ENCODE peak calls at places on chromosome 17, in ten cellular contexts. I, K, H, A, P, Y, W, Q, O and V are unnamed samples. For H3K4me1, the result is how much of the 10 kb centered on the place peaks cover.

GRCh38 chr17:32805029-32805976 is 71.6 kb downstream of the MYO1D start:
- DNase-seq in I (no peak), K (no peak), H (no peak), A (no peak), P (no peak), Y (no peak), W (no peak), Q (no peak), O (no peak), V (no peak)

GRCh38 chr17:1485311-1485747 is 7.2 kb downstream of the MYO1C start:
- DNase-seq in I (no peak), K (no peak), H (peak), A (no peak), P (peak), Y (peak), W (peak), Q (peak), O (peak), V (peak)

GRCh38 chr17:18362509-18363020 is 785 bp downstream of the SHMT1 start:
- DNase-seq in I (no peak), K (no peak), H (peak), A (peak), P (peak), Y (peak), W (peak), Q (peak), O (peak), V (no peak)

GRCh38 chr17:61015966-61016365 is 338.3 kb downstream of the BCAS3 start:
- DNase-seq in I (no peak), K (no peak), H (no peak), A (no peak), P (no peak), Y (no peak), W (no peak), Q (no peak), O (no peak), V (no peak)

GRCh38 chr17:78774956-78775571 is 7.0 kb downstream of the CYTH1 start:
- DNase-seq in I (no peak), K (no peak), H (no peak), A (no peak), P (no peak), Y (no peak), W (no peak), Q (no peak), O (no peak), V (no peak)

GRCh38 chr17:20063665-20064648 is 54.8 kb downstream of the SPECC1 start:
- DNase-seq in I (no peak), K (no peak), H (peak), A (peak), P (peak), Y (no peak), W (peak), Q (no peak), O (peak), V (peak)

GRCh38 chr17:79699386-79700036 is 31.2 kb upstream of the ENPP7 start:
- DNase-seq in I (no peak), K (no peak), H (no peak), A (no peak), P (no peak), Y (peak), W (no peak), Q (no peak), O (no peak), V (no peak)

GRCh38 chr17:43118679-43119615 is 6.2 kb downstream of the BRCA1 start:
- DNase-seq in I (no peak), K (no peak), H (no peak), A (no peak), P (no peak), Y (no peak), W (no peak), Q (no peak), O (no peak), V (no peak)

GRCh38 chr17:58823051-58823525 is 67.4 kb downstream of the PPM1E start:
- DNase-seq in I (no peak), K (no peak), H (no peak), A (no peak), P (no peak), Y (no peak), W (no peak), Q (no peak), O (no peak), V (no peak)

GRCh38 chr17:1197781-1198490 is 18.2 kb upstream of the ABR start:
- DNase-seq in I (no peak), K (peak), H (no peak), A (peak), P (peak), Y (no peak), W (peak), Q (no peak), O (peak), V (peak)

GRCh38 chr17:8138672-8139371 is 13.4 kb downstream of the PER1 start:
- DNase-seq in I (no peak), K (no peak), H (peak), A (peak), P (peak), Y (peak), W (peak), Q (peak), O (peak), V (peak)

GRCh38 chr17:31428111-31428510 is 36.6 kb downstream of the RAB11FIP4 start:
- DNase-seq in I (no peak), K (no peak), H (no peak), A (no peak), P (no peak), Y (no peak), W (no peak), Q (no peak), O (no peak), V (peak)

GRCh38 chr17:7095642-7096041 is 15.6 kb upstream of the CLEC10A start:
- DNase-seq in I (no peak), K (no peak), H (no peak), A (no peak), P (no peak), Y (no peak), W (no peak), Q (no peak), O (no peak), V (no peak)

GRCh38 chr17:34987232-34987631 is 6.9 kb downstream of the LIG3 start:
- DNase-seq in I (no peak), K (no peak), H (no peak), A (no peak), P (no peak), Y (no peak), W (no peak), Q (no peak), O (no peak), V (no peak)

GRCh38 chr17:3827124-3827773 is 18.8 kb downstream of the NCBP3 start:
- DNase-seq in I (peak), K (no peak), H (peak), A (no peak), P (no peak), Y (peak), W (peak), Q (peak), O (peak), V (no peak)

GRCh38 chr17:77935121-77935571 is 23.4 kb upstream of the TNRC6C start:
- DNase-seq in I (no peak), K (no peak), H (no peak), A (no peak), P (no peak), Y (peak), W (no peak), Q (no peak), O (no peak), V (no peak)

GRCh38 chr17:7217113-7217987 is 2.3 kb downstream of the DLG4 start:
- DNase-seq in I (no peak), K (no peak), H (peak), A (no peak), P (peak), Y (peak), W (peak), Q (no peak), O (no peak), V (no peak)

GRCh38 chr17:66312912-66313311 is 10.5 kb downstream of the PRKCA start:
- DNase-seq in I (no peak), K (no peak), H (peak), A (no peak), P (no peak), Y (no peak), W (no peak), Q (no peak), O (no peak), V (no peak)

GRCh38 chr17:19361326-19361725 is 1.2 kb downstream of the B9D1 start:
- DNase-seq in I (no peak), K (no peak), H (no peak), A (no peak), P (no peak), Y (no peak), W (no peak), Q (no peak), O (no peak), V (peak)

GRCh38 chr17:64130559-64131001 is 636 bp upstream of the ERN1 start:
- DNase-seq in I (no peak), K (no peak), H (no peak), A (no peak), P (no peak), Y (no peak), W (peak), Q (no peak), O (peak), V (peak)

GRCh38 chr17:35569405-35569804 is 8.8 kb upstream of the SLFN14 start:
- DNase-seq in I (no peak), K (no peak), H (no peak), A (no peak), P (no peak), Y (no peak), W (no peak), Q (no peak), O (no peak), V (no peak)

GRCh38 chr17:8055851-8056231 is 17.0 kb downstream of the ALOX15B start:
- DNase-seq in I (no peak), K (no peak), H (no peak), A (no peak), P (no peak), Y (no peak), W (no peak), Q (no peak), O (no peak), V (no peak)

GRCh38 chr17:9768381-9768934 is 22.9 kb downstream of the DHRS7C start:
- DNase-seq in I (no peak), K (no peak), H (peak), A (no peak), P (no peak), Y (peak), W (no peak), Q (peak), O (no peak), V (no peak)

GRCh38 chr17:6166492-6167179 is 96.5 kb downstream of the WSCD1 start:
- DNase-seq in I (no peak), K (no peak), H (no peak), A (no peak), P (no peak), Y (no peak), W (no peak), Q (no peak), O (no peak), V (no peak)

GRCh38 chr17:58997756-58998553 is 108.7 kb downstream of the TRIM37 start:
- DNase-seq in I (no peak), K (no peak), H (no peak), A (no peak), P (no peak), Y (no peak), W (no peak), Q (no peak), O (no peak), V (no peak)

GRCh38 chr17:35947156-35947585 is 3.7 kb upstream of the LYZL6 start:
- DNase-seq in I (no peak), K (peak), H (peak), A (no peak), P (no peak), Y (peak), W (no peak), Q (peak), O (peak), V (no peak)

GRCh38 chr17:57088298-57088697 is 3.3 kb downstream of the AKAP1 start:
- DNase-seq in I (no peak), K (no peak), H (no peak), A (no peak), P (no peak), Y (no peak), W (no peak), Q (no peak), O (no peak), V (no peak)

GRCh38 chr17:57084361-57084801 is 665 bp upstream of the AKAP1 start:
- DNase-seq in I (no peak), K (no peak), H (no peak), A (no peak), P (no peak), Y (no peak), W (no peak), Q (no peak), O (no peak), V (no peak)

GRCh38 chr17:57084802-57085447 is at the start of gene AKAP1:
- DNase-seq in I (peak), K (peak), H (peak), A (peak), P (peak), Y (peak), W (peak), Q (peak), O (peak), V (peak)

GRCh38 chr17:57085448-57086068 is 512 bp downstream of the AKAP1 start:
- DNase-seq in I (no peak), K (no peak), H (peak), A (peak), P (peak), Y (peak), W (peak), Q (peak), O (peak), V (peak)

DNA sequence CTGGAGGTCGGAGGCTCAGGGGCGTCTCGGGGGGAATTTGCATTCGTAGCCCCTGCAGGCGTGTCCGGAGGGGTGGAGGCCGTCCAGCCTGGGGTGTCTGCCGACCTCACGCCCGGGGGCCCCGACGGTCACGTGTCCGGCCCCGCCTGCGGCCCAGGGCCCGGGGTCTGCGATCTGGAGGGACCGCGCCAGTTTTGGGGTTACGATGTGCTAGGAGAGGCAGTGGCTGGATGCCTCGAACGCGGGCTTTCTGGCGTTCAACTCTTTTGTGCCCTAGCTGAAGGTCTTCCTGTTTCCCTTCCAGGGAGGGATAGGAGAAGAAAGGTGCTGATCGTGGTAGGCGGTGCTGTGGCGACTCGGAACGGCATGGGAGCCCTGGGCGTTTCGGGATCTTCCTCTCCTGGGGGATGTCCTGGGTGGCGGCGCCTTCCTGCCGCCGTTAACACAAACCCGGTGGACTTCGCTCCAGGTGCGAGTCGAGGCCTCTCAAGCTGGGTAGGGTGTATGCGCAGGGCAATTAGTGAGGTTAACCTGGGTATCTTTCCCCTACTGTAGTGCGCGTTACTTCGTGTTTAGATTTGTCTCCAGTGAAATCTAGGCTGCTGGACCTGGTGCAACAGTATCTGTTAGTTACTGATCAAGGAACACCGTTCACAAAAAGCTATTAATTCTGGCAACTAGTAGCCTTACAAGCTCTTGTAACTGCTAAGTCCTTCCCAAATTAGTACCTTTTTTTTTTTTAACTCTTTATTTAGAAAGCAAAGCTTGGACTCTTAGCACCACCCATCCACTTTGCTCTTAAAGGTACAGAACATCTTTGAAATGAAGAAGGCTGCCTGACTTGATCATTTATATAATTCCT is 1.3 kb downstream of the AKAP1 start:
- DNase-seq in I (no peak), K (no peak), H (peak), A (no peak), P (no peak), Y (peak), W (no peak), Q (peak), O (peak), V (peak)
- H3K27ac ChIP-seq in I (no peak), K (peak), H (peak), A (peak), P (peak), Y (no peak), W (peak), Q (no peak), O (peak), V (peak)

GRCh38 chr17:27466748-27467375 is 10.6 kb downstream of the KSR1 start:
- DNase-seq in I (no peak), K (no peak), H (no peak), A (no peak), P (no peak), Y (no peak), W (no peak), Q (no peak), O (no peak), V (no peak)
- H3K4me1 ChIP-seq in I (under half), K (under half), H (under half), A (under half), P (under half), Y (under half), W (under half), Q (under half), O (under half), V (under half)

DNA sequence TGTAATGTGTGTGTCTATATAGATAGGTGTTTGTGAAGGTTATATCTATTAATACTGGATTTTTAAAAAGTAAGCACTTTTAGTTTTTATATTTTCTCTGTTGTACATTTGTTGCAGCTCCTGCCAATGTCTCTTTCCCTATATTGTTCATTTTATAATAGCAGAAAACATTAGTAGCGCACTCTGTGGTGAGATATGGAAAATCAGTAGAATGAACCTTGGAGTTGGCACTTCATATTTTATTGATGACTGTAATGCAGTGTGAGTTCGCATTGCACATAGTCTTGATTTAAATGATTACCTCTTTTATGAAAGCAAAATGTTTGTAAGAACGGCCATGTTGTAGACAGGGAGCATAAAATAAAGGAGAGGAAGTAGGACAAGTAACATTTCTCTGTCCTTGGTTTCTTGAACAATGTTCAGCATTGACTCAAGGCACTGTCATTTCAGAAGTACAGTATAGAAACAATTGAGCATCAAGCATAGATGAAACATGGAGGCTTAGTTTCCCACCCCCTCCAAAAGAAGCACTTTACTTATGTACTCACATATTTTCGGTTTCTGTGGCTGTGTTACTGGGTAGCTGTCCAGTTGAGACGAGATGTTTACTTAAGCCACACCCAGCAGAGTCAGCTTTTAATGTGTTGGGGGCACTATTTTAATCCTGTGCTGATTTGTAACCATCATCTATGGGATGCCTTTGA is 74.0 kb downstream of the TANC2 start:
- DNase-seq in I (no peak), K (no peak), H (peak), A (no peak), P (no peak), Y (no peak), W (no peak), Q (no peak), O (no peak), V (no peak)
- H3K27ac ChIP-seq in I (no peak), K (no peak), H (peak), A (no peak), P (no peak), Y (no peak), W (no peak), Q (no peak), O (no peak), V (no peak)

GRCh38 chr17:73251871-73252270 is 9.8 kb downstream of the CPSF4L start:
- DNase-seq in I (no peak), K (no peak), H (no peak), A (no peak), P (no peak), Y (no peak), W (no peak), Q (no peak), O (no peak), V (no peak)

GRCh38 chr17:73249700-73250099 is 12.0 kb downstream of the CPSF4L start:
- DNase-seq in I (no peak), K (no peak), H (no peak), A (no peak), P (no peak), Y (no peak), W (no peak), Q (no peak), O (no peak), V (no peak)

GRCh38 chr17:73250851-73251640 is 10.6 kb downstream of the CPSF4L start:
- DNase-seq in I (no peak), K (no peak), H (no peak), A (no peak), P (no peak), Y (no peak), W (no peak), Q (no peak), O (no peak), V (no peak)

GRCh38 chr17:73247728-73248127 is 14.0 kb downstream of the CPSF4L start:
- DNase-seq in I (no peak), K (no peak), H (peak), A (no peak), P (no peak), Y (no peak), W (no peak), Q (no peak), O (no peak), V (no peak)

GRCh38 chr17:73248532-73248931 is 13.1 kb downstream of the CPSF4L start:
- DNase-seq in I (no peak), K (no peak), H (no peak), A (no peak), P (no peak), Y (no peak), W (no peak), Q (no peak), O (no peak), V (no peak)
- H3K4me1 ChIP-seq in I (under half), K (under half), H (under half), A (under half), P (under half), Y (under half), W (under half), Q (under half), O (under half), V (under half)

DNA sequence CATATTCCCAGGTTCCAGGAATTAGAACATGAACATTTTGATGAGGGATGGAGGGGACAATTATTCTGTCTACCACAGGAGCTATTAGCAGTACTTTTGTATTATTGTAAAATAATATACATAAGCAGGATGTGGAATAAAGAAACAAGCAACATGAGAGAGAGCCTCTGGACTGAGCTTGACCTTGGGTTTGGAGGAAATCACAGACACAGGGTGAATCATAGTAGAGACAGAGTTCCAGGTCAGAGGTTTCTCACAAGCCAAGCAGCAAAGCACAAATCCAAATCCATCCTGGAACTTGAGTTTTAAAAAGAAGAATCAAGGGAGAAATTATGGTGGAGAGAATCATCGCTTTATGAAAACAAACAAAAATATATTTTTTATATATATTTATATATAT is 5.1 kb downstream of the KRT31 start:
- DNase-seq in I (no peak), K (no peak), H (no peak), A (no peak), P (no peak), Y (no peak), W (no peak), Q (no peak), O (no peak), V (no peak)
- H3K27ac ChIP-seq in I (no peak), K (no peak), H (no peak), A (no peak), P (no peak), Y (no peak), W (no peak), Q (no peak), O (no peak), V (no peak)

DNA sequence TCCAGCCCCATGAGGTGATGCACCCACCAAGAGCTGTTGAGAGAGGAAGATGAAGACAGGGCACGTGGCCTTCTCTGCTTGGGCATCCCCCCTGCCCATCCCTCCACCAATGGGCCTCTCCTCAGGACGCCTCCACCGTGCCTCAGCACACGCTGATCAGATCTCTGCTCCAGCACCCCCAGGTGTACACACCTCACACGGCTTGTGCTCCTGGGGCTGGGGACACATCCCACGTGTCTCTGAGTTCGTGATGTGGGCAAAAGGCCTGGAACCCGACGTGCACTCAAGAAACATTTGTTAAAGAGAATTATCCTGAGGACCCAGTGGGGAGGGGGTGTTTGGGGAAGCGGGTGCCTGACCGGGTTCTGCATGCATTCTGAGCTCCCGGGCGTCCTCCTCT is 55.3 kb downstream of the MGAT5B start:
- DNase-seq in I (no peak), K (no peak), H (no peak), A (no peak), P (no peak), Y (no peak), W (no peak), Q (no peak), O (no peak), V (no peak)
- H3K4me1 ChIP-seq in I (under half), K (under half), H (under half), A (under half), P (under half), Y (under half), W (under half), Q (under half), O (under half), V (under half)

GRCh38 chr17:82247175-82247823 is 18.5 kb downstream of the SLC16A3 start:
- DNase-seq in I (no peak), K (no peak), H (no peak), A (no peak), P (no peak), Y (no peak), W (no peak), Q (no peak), O (no peak), V (no peak)
- H3K27ac ChIP-seq in I (no peak), K (peak), H (peak), A (peak), P (peak), Y (no peak), W (peak), Q (no peak), O (no peak), V (no peak)